ENCODE peak calls at places on chromosomes 1 and 21, in four cellular contexts. R is dorsolateral prefrontal cortex, U is uterus, P is testis. B is an unnamed sample.

GRCh38 chr1:236021424-236022135 is 43.3 kb downstream of the NID1 start:
- DNase-seq in R (no peak), U (peak), P (peak), B (peak)

GRCh38 chr1:247829651-247830050 is 5.7 kb upstream of the OR14A16 start:
- DNase-seq in R (no peak), U (no peak), P (no peak), B (no peak)

GRCh38 chr1:184056921-184057496 is 5.5 kb downstream of the TSEN15 start:
- DNase-seq in R (no peak), U (no peak), P (no peak), B (peak)

GRCh38 chr21:39647476-39647875 is 34.7 kb downstream of the B3GALT5 start:
- DNase-seq in R (no peak), U (no peak), P (no peak), B (no peak)

GRCh38 chr1:204348722-204349121 is 11.0 kb downstream of the PLEKHA6 start:
- DNase-seq in R (no peak), U (peak), P (peak), B (peak)

GRCh38 chr21:28962465-28962864 is 30.2 kb downstream of the LTN1 start:
- DNase-seq in R (no peak), U (no peak), P (no peak), B (no peak)

GRCh38 chr1:32071758-32072621 is 749 bp upstream of the TMEM39B start:
- DNase-seq in R (no peak), U (no peak), P (no peak), B (peak)

GRCh38 chr1:221573727-221574126 is 168.2 kb downstream of the DUSP10 start:
- DNase-seq in R (no peak), U (no peak), P (no peak), B (no peak)

GRCh38 chr1:218945050-218945449 is 228.6 kb upstream of the LYPLAL1 start:
- DNase-seq in R (no peak), U (no peak), P (no peak), B (peak)

GRCh38 chr1:86750530-86750929 is 46.2 kb downstream of the SH3GLB1 start:
- DNase-seq in R (no peak), U (no peak), P (no peak), B (no peak)

GRCh38 chr1:195908121-195908520 is 700.1 kb downstream of the KCNT2 start:
- DNase-seq in R (no peak), U (no peak), P (no peak), B (no peak)

GRCh38 chr1:188164459-188164858 is 1335.7 kb downstream of the PLA2G4A start:
- DNase-seq in R (no peak), U (no peak), P (no peak), B (no peak)

GRCh38 chr1:16436946-16437474 is at the start of gene SPATA21:
- DNase-seq in R (no peak), U (no peak), P (no peak), B (no peak)

GRCh38 chr1:219876798-219877209 is 51.6 kb downstream of the SLC30A10 start:
- DNase-seq in R (no peak), U (no peak), P (no peak), B (no peak)

GRCh38 chr1:227793948-227794812 is 21.3 kb upstream of the PRSS38 start:
- DNase-seq in R (no peak), U (peak), P (peak), B (peak)

GRCh38 chr1:214720561-214720960 is 117.6 kb downstream of the CENPF start:
- DNase-seq in R (no peak), U (no peak), P (no peak), B (no peak)

GRCh38 chr1:7551442-7551841 is 219.7 kb upstream of the VAMP3 start:
- DNase-seq in R (no peak), U (no peak), P (no peak), B (no peak)

GRCh38 chr1:199574949-199575348 is 452.6 kb upstream of the NR5A2 start:
- DNase-seq in R (no peak), U (no peak), P (no peak), B (no peak)

GRCh38 chr1:228158151-228158571 is 7.4 kb upstream of the IBA57 start:
- DNase-seq in R (no peak), U (no peak), P (no peak), B (no peak)

GRCh38 chr1:1614204-1614953 is 921 bp upstream of the MIB2 start:
- DNase-seq in R (peak), U (no peak), P (peak), B (no peak)

GRCh38 chr21:44681152-44681551 is 811 bp downstream of the KRTAP12-1 start:
- DNase-seq in R (no peak), U (no peak), P (no peak), B (no peak)

GRCh38 chr1:231679109-231679508 is 52.5 kb downstream of the DISC1 start:
- DNase-seq in R (no peak), U (no peak), P (no peak), B (no peak)

GRCh38 chr1:78141522-78142231 is 95.9 kb downstream of the GIPC2 start:
- DNase-seq in R (no peak), U (no peak), P (no peak), B (no peak)

GRCh38 chr1:197614916-197615692 is 160.2 kb downstream of the DENND1B start:
- DNase-seq in R (peak), U (no peak), P (peak), B (peak)

GRCh38 chr1:224042557-224043118 is 71.3 kb upstream of the FBXO28 start:
- DNase-seq in R (no peak), U (no peak), P (no peak), B (no peak)

GRCh38 chr1:31122779-31123178 is 57.3 kb upstream of the PUM1 start:
- DNase-seq in R (no peak), U (no peak), P (no peak), B (peak)

GRCh38 chr1:17161137-17161700 is 42.0 kb upstream of the PADI2 start:
- DNase-seq in R (no peak), U (no peak), P (no peak), B (no peak)

GRCh38 chr1:8985915-8986813 is 40.1 kb downstream of the SLC2A7 start:
- DNase-seq in R (peak), U (peak), P (peak), B (no peak)
- H3K4me3 ChIP-seq in R (no peak), U (no peak), P (no peak), B (no peak)

GRCh38 chr1:223035724-223036478 is 107.1 kb downstream of the TLR5 start:
- DNase-seq in R (no peak), U (no peak), P (no peak), B (no peak)
- H3K4me3 ChIP-seq in R (no peak), U (no peak), P (no peak), B (no peak)

DNA sequence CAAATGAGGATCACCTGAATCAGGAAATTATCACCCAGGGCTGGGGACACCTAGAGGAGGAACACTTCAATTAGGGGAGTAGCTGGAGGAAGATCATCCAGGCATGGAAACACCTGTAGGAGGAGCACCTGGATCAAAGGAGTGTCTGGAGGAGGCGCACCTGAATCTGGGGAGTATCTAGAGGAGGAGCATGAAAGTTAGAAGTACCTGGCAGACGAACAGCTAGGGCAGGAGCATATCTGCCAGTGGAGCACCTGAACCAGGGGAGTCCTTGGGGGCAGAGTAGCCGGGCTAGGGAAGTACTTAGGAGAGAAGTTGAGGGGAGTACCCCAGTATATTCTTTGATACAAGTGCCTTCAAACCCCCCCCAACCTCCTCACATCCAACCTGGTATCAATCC is 1.3 kb downstream of the C1orf210 start:
- DNase-seq in R (no peak), U (no peak), P (no peak), B (no peak)
- H3K4me3 ChIP-seq in R (no peak), U (no peak), P (no peak), B (no peak)

GRCh38 chr21:42956824-42957632 is 17.3 kb upstream of the PKNOX1 start:
- DNase-seq in R (no peak), U (no peak), P (no peak), B (no peak)
- H3K4me3 ChIP-seq in R (no peak), U (no peak), P (no peak), B (no peak)

GRCh38 chr1:151705146-151705545 is 11.5 kb downstream of the CELF3 start:
- DNase-seq in R (no peak), U (no peak), P (no peak), B (no peak)

GRCh38 chr1:151704246-151704645 is 12.4 kb downstream of the CELF3 start:
- DNase-seq in R (no peak), U (no peak), P (no peak), B (no peak)

GRCh38 chr1:151702936-151703335 is 13.7 kb downstream of the CELF3 start:
- DNase-seq in R (no peak), U (no peak), P (no peak), B (no peak)

GRCh38 chr1:151705739-151706463 is 10.7 kb downstream of the CELF3 start:
- DNase-seq in R (no peak), U (no peak), P (no peak), B (no peak)

GRCh38 chr1:151703813-151704212 is 12.8 kb downstream of the CELF3 start:
- DNase-seq in R (no peak), U (no peak), P (no peak), B (no peak)
- H3K4me3 ChIP-seq in R (no peak), U (no peak), P (no peak), B (no peak)

GRCh38 chr1:167635941-167636340 is 5.9 kb downstream of the RCSD1 start:
- DNase-seq in R (no peak), U (no peak), P (no peak), B (no peak)
- H3K4me3 ChIP-seq in R (no peak), U (no peak), P (no peak), B (peak)

GRCh38 chr1:150187560-150187931 is 37.8 kb downstream of the PLEKHO1 start:
- DNase-seq in R (peak), U (no peak), P (no peak), B (no peak)

GRCh38 chr1:150192012-150192411 is 42.3 kb downstream of the PLEKHO1 start:
- DNase-seq in R (no peak), U (no peak), P (no peak), B (peak)

GRCh38 chr1:150185481-150185880 is 35.8 kb downstream of the PLEKHO1 start:
- DNase-seq in R (no peak), U (no peak), P (no peak), B (no peak)

GRCh38 chr1:150182233-150182632 is 32.5 kb downstream of the PLEKHO1 start:
- DNase-seq in R (no peak), U (no peak), P (no peak), B (no peak)

DNA sequence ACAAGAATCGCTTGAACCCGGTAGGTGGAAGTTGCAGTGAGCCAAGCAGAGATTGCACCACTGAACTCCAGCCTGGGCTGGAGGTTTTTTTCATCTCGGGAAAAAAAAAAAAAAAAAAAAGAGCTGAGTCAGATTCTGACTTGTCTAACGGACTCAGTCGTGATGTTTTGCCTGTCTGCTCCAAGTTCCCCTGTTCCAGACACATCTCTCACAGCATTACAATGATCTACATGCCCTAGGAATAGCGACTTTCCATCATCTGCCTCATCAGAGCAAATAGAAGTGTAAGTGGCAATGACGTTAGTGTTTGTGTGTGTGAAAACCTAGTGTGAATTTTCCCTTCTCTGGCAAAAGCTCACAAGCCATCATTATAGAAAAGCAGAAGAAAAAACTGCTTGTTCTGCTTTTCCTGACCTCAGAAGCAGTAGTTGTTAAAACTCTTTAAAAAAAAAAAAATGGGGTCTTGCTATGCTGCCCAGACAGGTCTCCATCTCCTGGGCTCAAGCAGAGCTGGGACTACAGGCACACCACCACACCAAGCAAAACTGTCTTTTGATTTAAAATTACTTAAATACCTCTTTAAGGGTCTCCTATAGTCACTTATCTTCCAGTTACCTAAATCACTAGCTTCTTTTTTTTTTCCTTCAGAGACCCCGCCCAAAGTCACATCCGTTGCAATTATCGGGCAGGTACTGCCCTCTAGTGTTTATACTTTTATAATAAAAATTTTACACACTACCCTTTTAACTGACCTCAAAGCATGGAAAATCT is 37.3 kb downstream of the PLEKHO1 start:
- DNase-seq in R (no peak), U (no peak), P (no peak), B (peak)
- H3K4me3 ChIP-seq in R (peak), U (no peak), P (no peak), B (no peak)